ENCODE peak calls at places on chromosomes 3 and 15, in five cellular contexts. V is psoas muscle, Y is heart left ventricle, G is tibial artery, W is tibial nerve. U is an unnamed sample.

GRCh38 chr3:149964296-149964695 is 6.4 kb downstream of the PFN2 start:
- DNase-seq in Y (no peak), W (no peak), V (no peak), G (no peak), U (no peak)

GRCh38 chr3:100072328-100073048 is 41.8 kb downstream of the FILIP1L start:
- DNase-seq in Y (no peak), G (no peak), V (no peak), W (no peak), U (no peak)

GRCh38 chr3:57952651-57953050 is 55.6 kb upstream of the FLNB start:
- DNase-seq in G (no peak), V (no peak), Y (no peak), W (no peak), U (no peak)

GRCh38 chr3:46574263-46574662 is 8.2 kb upstream of the LRRC2 start:
- DNase-seq in W (no peak), Y (no peak), G (no peak), V (no peak), U (no peak)

GRCh38 chr3:13459605-13460340 is 20.3 kb upstream of the HDAC11 start:
- DNase-seq in V (no peak), G (no peak), Y (no peak), W (no peak), U (no peak)

GRCh38 chr15:41934843-41935242 is 37.5 kb downstream of the EHD4 start:
- DNase-seq in G (peak; percentile 63), W (no peak), V (no peak), Y (no peak), U (no peak)

GRCh38 chr3:126160243-126161210 is 19.9 kb downstream of the ALDH1L1 start:
- DNase-seq in V (no peak), Y (no peak), W (no peak), G (no peak), U (no peak)

GRCh38 chr3:171417813-171418212 is 42.4 kb downstream of the TNIK start:
- DNase-seq in Y (no peak), V (peak; percentile 44), W (peak; percentile 9), G (no peak), U (peak; percentile 62)

GRCh38 chr3:124993462-124993861 is 58.9 kb upstream of the MUC13 start:
- DNase-seq in V (peak; percentile 58), W (no peak), Y (peak; percentile 67), G (no peak), U (peak; percentile 73)

GRCh38 chr3:136237961-136238649 is 12.0 kb upstream of the PCCB start:
- DNase-seq in V (no peak), Y (no peak), W (no peak), G (no peak), U (no peak)

GRCh38 chr3:41345788-41346187 is 146.5 kb downstream of the CTNNB1 start:
- DNase-seq in Y (no peak), G (no peak), W (no peak), V (no peak), U (no peak)

GRCh38 chr3:129211772-129212171 is 28.1 kb upstream of the CNBP start:
- DNase-seq in W (peak; percentile 32), G (peak; percentile 76), V (peak; percentile 86), Y (peak; percentile 51), U (peak; percentile 74)

GRCh38 chr3:165148901-165149441 is 47.2 kb downstream of the SLITRK3 start:
- DNase-seq in V (no peak), G (no peak), W (no peak), Y (no peak), U (no peak)

GRCh38 chr3:56087460-56087859 is 380.8 kb downstream of the ERC2 start:
- DNase-seq in V (no peak), G (no peak), Y (no peak), W (no peak), U (no peak)

GRCh38 chr3:31925271-31925630 is 55.8 kb downstream of the OSBPL10 start:
- DNase-seq in W (no peak), V (no peak), G (no peak), Y (no peak), U (no peak)

GRCh38 chr3:53102601-53103147 is 27.6 kb downstream of the RFT1 start:
- DNase-seq in W (peak; percentile 9), G (no peak), V (no peak), Y (no peak), U (peak; percentile 63)

GRCh38 chr3:171811059-171811912 is 1.0 kb upstream of the PLD1 start:
- DNase-seq in V (no peak), G (peak; percentile 81), Y (peak; percentile 34), W (peak; percentile 69), U (peak; percentile 71)

GRCh38 chr3:157447026-157447694 is 10.5 kb downstream of the PTX3 start:
- DNase-seq in G (no peak), Y (no peak), W (no peak), V (no peak), U (no peak)

GRCh38 chr3:153881201-153881600 is 240.0 kb upstream of the ARHGEF26 start:
- DNase-seq in V (no peak), Y (no peak), G (no peak), W (no peak), U (no peak)

GRCh38 chr3:102181202-102181920 is 253.5 kb upstream of the ZPLD1 start:
- DNase-seq in V (no peak), G (no peak), Y (no peak), W (no peak), U (no peak)

GRCh38 chr15:77519540-77519939 is 98.9 kb downstream of the HMG20A start:
- DNase-seq in G (peak; percentile 5), Y (no peak), V (peak; percentile 7), W (no peak), U (no peak)

GRCh38 chr3:161420746-161421145 is 49.4 kb upstream of the SPTSSB start:
- DNase-seq in W (no peak), G (no peak), V (no peak), Y (no peak), U (no peak)

DNA sequence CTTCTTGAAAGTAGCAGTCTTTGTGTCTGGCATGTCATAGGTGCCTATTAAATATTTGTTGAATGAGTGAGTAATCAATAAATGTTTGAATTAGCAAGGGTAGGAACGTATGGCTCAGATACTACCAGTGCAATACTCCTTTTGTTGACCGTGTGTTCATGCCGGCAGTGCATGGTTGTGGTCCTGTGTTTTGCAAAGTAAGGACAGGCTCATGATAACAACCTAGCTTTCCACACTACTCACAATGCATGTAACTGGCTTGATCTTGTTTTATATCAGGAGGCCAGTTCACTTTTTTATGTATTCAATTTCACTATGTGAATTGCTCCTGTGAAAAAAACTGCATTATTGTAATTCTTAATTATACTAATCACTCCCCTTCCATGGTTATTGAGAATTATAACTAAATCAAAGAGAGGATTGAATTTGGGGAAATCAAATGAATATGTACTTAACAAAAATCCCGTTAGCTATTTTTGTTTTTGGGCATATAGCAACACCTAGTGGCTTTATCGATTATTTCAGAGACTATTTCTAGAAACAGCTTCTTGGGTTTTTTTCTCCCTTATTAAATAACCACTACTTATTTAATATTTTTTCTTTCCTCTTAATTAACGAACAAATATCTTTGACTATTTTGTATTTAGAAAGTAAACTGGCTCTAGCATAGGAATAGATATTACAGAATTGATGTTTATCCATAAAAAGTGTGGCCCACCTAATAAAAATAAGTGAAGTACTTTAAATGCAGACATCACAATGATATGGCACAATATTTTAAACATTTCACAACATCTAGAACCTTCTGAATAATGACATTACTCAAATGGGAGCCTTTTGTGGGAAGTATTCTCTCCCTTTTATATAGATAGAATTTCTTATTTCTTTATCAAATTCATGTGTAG is 218.5 kb downstream of the BBX start:
- DNase-seq in W (no peak), V (no peak), Y (no peak), G (no peak), U (no peak)
- TF ChIP-seq CTCF in W (peak; percentile 38), V (peak; percentile 69), Y (peak; percentile 73), G (peak; percentile 61), U (no peak)

DNA sequence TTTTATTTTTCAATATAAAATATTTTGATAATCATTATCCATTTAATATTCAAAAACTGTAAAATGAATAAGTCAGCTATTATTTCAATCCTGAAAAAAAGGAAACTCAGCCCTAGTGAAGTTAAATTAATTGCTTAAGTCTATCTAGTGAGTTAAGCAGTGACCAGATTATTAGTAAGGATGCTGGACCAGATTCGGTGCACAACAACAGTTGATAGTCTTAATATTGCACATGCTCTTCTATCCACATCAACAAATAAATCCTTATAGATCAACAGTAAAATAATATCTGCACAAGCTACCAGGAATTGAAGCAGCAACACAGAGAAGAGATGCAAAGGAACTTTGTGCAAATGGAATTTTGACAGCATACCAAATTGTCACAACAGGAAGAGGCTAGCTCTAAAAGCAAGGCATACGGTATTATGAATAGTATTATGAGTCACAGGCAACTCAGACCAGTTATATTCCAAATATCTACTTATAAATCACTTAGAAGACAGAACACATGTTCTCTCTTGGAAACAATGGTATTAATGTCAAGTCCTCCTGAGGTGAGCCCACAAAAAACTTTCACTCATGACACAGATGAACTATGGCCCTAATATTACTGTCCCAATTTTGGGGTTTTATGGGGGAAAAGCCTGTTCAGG is 24.9 kb downstream of the VPS13C start:
- DNase-seq in W (no peak), G (no peak), Y (no peak), V (no peak), U (no peak)
- H3K4me3 ChIP-seq in W (no peak overlapping the region), G (no peak overlapping the region), Y (no peak overlapping the region), V (no peak overlapping the region), U (no peak overlapping the region)

GRCh38 chr15:74783808-74784175 is 1.9 kb downstream of the CSK start:
- DNase-seq in W (no peak), G (no peak), V (no peak), Y (no peak), U (no peak)
- H3K4me1 ChIP-seq in W (peaks cover 81% of the 10 kb centered on the region), G (peaks cover 50% of the 10 kb centered on the region), V (peaks cover 69% of the 10 kb centered on the region), Y (peaks cover 62% of the 10 kb centered on the region), U (peaks cover 83% of the 10 kb centered on the region)

GRCh38 chr3:1632128-1632527 is 466.5 kb upstream of the CNTN4 start:
- DNase-seq in V (no peak), G (no peak), W (no peak), Y (no peak), U (no peak)
- TF ChIP-seq CTCF in V (no peak), G (no peak), W (no peak), Y (no peak), U (no peak)

GRCh38 chr15:67822537-67823370 is 2.6 kb upstream of the SKOR1 start:
- DNase-seq in V (peak; percentile 53), G (no peak), Y (no peak), W (no peak), U (no peak)

GRCh38 chr15:67824900-67825879 is at the start of gene SKOR1:
- DNase-seq in G (peak; percentile 54), V (peak; percentile 46), W (no peak), Y (no peak), U (no peak)

GRCh38 chr15:67824157-67824899 is 981 bp upstream of the SKOR1 start:
- DNase-seq in G (no peak), W (no peak), Y (no peak), V (peak; percentile 47), U (no peak)

GRCh38 chr15:67821784-67822451 is 3.4 kb upstream of the SKOR1 start:
- DNase-seq in G (no peak), V (peak; percentile 34), W (no peak), Y (no peak), U (no peak)

DNA sequence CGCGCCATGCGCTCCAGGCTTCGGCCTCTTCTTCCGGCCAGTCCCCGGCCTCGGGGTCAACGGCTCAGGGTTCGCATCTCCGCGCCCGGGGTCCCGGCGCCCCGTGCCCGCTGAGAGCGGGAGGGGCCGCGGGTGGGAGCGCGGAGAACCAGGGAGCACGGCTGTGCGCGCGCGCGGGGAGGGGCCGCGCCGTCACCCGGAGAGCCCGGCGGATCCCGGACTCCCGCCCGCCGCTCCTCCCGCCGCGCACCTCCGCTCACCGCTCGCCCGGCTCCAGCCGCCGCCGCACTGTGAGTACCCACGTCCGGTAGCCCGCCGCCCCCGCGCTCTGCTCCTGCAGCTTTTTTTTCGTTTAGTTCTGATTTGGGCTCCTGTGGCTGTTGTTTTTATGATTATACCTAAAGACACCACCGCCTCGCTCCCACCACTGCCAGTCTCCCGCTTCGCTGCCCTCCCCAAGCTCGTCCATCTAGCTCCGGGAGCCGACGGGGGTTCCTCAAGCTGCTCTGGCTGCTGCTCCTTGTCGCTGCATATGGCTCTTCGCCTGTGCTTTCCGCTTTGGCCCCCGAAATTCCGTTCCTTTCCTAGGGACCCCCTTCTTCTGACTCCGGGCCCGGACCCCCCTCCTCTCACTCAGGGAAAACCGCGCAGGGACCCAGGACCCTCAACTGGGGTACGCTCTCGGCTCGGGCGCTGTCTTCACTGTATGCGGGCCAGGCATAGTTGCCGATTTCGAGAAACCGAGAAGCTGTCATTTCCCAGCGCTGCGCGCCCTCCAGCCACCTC is 1.7 kb upstream of the SKOR1 start:
- DNase-seq in W (no peak), Y (no peak), V (peak; percentile 42), G (no peak), U (no peak)
- H3K4me3 ChIP-seq in W (no peak overlapping the region), Y (no peak overlapping the region), V (peak overlapping the region; percentile 58), G (no peak overlapping the region), U (peak overlapping the region; percentile 33)

U was measured in right atrium auricular region.